ENCODE peak calls at places on chromosomes 2 and 18, in ten cellular contexts. P, M, X, Y, R, Q, W, B, O and G are unnamed samples. For H3K36me3, the result is how much of the 10 kb centered on the place peaks cover.

GRCh38 chr2:69196327-69197117 is 183.5 kb downstream of the ANTXR1 start:
- DNase-seq in P (no peak), M (no peak), X (peak), Y (peak), R (no peak), Q (no peak), W (no peak), B (no peak), O (no peak), G (no peak)

GRCh38 chr18:79607361-79607930 is 72.2 kb upstream of the CTDP1 start:
- DNase-seq in P (no peak), M (no peak), X (no peak), Y (peak), R (no peak), Q (no peak), W (no peak), B (peak), O (no peak), G (no peak)

GRCh38 chr2:138324068-138324771 is 177.3 kb upstream of the SPOPL start:
- DNase-seq in P (peak), M (no peak), X (no peak), Y (no peak), R (no peak), Q (no peak), W (no peak), B (no peak), O (no peak), G (no peak)

GRCh38 chr2:207807516-207807915 is 37.8 kb upstream of the FZD5 start:
- DNase-seq in P (no peak), M (no peak), X (no peak), Y (no peak), R (no peak), Q (no peak), W (no peak), B (no peak), O (no peak), G (no peak)

GRCh38 chr18:52546686-52547346 is 206.8 kb downstream of the DCC start:
- DNase-seq in P (no peak), M (no peak), X (no peak), Y (no peak), R (no peak), Q (no peak), W (no peak), B (no peak), O (no peak), G (no peak)

GRCh38 chr2:165522746-165523145 is 53.2 kb downstream of the CSRNP3 start:
- DNase-seq in P (no peak), M (no peak), X (no peak), Y (no peak), R (no peak), Q (no peak), W (no peak), B (no peak), O (no peak), G (no peak)

GRCh38 chr18:11802586-11802985 is 48.6 kb upstream of the CHMP1B start:
- DNase-seq in P (no peak), M (no peak), X (no peak), Y (no peak), R (no peak), Q (no peak), W (no peak), B (no peak), O (no peak), G (no peak)

GRCh38 chr18:28855524-28855923 is 678.6 kb upstream of the CDH2 start:
- DNase-seq in P (no peak), M (no peak), X (peak), Y (no peak), R (no peak), Q (no peak), W (no peak), B (no peak), O (no peak), G (no peak)

GRCh38 chr18:9673296-9674251 is 34.5 kb upstream of the RAB31 start:
- DNase-seq in P (peak), M (peak), X (peak), Y (no peak), R (peak), Q (no peak), W (peak), B (no peak), O (no peak), G (no peak)

GRCh38 chr2:238302076-238302475 is 13.7 kb upstream of the PER2 start:
- DNase-seq in P (no peak), M (no peak), X (peak), Y (no peak), R (no peak), Q (no peak), W (no peak), B (no peak), O (no peak), G (no peak)
- H3K27ac ChIP-seq in P (no peak), M (no peak), X (no peak), Y (no peak), R (no peak), Q (no peak), W (no peak), B (no peak), O (no peak), G (no peak)

GRCh38 chr2:216499641-216500218 is 1.1 kb downstream of the RPL37A start:
- DNase-seq in P (no peak), M (no peak), X (peak), Y (no peak), R (no peak), Q (no peak), W (no peak), B (no peak), O (no peak), G (no peak)
- H3K36me3 ChIP-seq in P (half or more), M (under half), X (under half), Y (under half), R (half or more), Q (half or more), W (under half), B (under half), O (under half), G (half or more)

DNA sequence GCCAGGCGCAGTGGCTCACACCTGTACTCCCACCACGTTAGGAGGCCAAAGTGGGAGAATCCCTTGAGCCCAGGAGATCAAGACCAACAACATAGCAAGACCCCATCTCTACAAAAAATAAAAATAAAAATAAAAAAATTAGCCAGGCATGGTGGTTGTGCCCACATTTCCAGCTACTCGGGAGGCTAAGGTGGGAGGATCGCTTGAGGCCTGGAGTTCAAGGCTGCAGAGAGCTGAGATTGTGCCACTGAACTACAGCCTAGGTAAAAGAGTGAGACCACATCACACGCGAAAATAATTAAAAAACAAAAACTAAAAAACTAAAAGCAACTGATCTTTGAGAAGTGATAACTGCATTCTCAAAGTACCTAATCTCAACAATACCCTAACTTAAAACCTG is 1.8 kb downstream of the C2orf76 start:
- DNase-seq in P (no peak), M (no peak), X (no peak), Y (no peak), R (no peak), Q (no peak), W (no peak), B (no peak), O (no peak), G (no peak)
- H3K4me3 ChIP-seq in P (peak), M (no peak), X (no peak), Y (no peak), R (no peak), Q (no peak), W (no peak), B (peak), O (peak), G (no peak)

GRCh38 chr18:6778459-6778858 is 48.9 kb downstream of the ARHGAP28 start:
- DNase-seq in P (no peak), M (no peak), X (no peak), Y (no peak), R (no peak), Q (no peak), W (no peak), B (no peak), O (no peak), G (no peak)

GRCh38 chr18:6781846-6782245 is 52.3 kb downstream of the ARHGAP28 start:
- DNase-seq in P (no peak), M (no peak), X (peak), Y (peak), R (no peak), Q (peak), W (no peak), B (no peak), O (no peak), G (no peak)

GRCh38 chr18:6782861-6783260 is 53.3 kb downstream of the ARHGAP28 start:
- DNase-seq in P (no peak), M (no peak), X (no peak), Y (no peak), R (no peak), Q (no peak), W (no peak), B (no peak), O (no peak), G (no peak)

GRCh38 chr18:6777509-6777908 is 48.0 kb downstream of the ARHGAP28 start:
- DNase-seq in P (no peak), M (no peak), X (no peak), Y (no peak), R (no peak), Q (no peak), W (no peak), B (no peak), O (no peak), G (no peak)

GRCh38 chr18:6781179-6781714 is 51.7 kb downstream of the ARHGAP28 start:
- DNase-seq in P (no peak), M (no peak), X (no peak), Y (no peak), R (no peak), Q (no peak), W (no peak), B (no peak), O (no peak), G (no peak)
- H3K27ac ChIP-seq in P (no peak), M (no peak), X (peak), Y (peak), R (no peak), Q (peak), W (peak), B (peak), O (no peak), G (peak)

GRCh38 chr2:54649191-54649590 is 74.3 kb upstream of the EML6 start:
- DNase-seq in P (no peak), M (no peak), X (no peak), Y (no peak), R (no peak), Q (no peak), W (no peak), B (no peak), O (no peak), G (no peak)

GRCh38 chr2:54650612-54651011 is 72.8 kb upstream of the EML6 start:
- DNase-seq in P (no peak), M (no peak), X (no peak), Y (no peak), R (no peak), Q (no peak), W (no peak), B (no peak), O (no peak), G (no peak)

GRCh38 chr2:54652540-54652939 is 70.9 kb upstream of the EML6 start:
- DNase-seq in P (no peak), M (no peak), X (peak), Y (no peak), R (no peak), Q (no peak), W (no peak), B (no peak), O (no peak), G (no peak)

GRCh38 chr2:54649633-54650032 is 73.8 kb upstream of the EML6 start:
- DNase-seq in P (no peak), M (no peak), X (no peak), Y (no peak), R (no peak), Q (no peak), W (no peak), B (no peak), O (no peak), G (no peak)

GRCh38 chr2:54651291-54651690 is 72.2 kb upstream of the EML6 start:
- DNase-seq in P (no peak), M (no peak), X (no peak), Y (no peak), R (no peak), Q (no peak), W (no peak), B (no peak), O (no peak), G (no peak)
- H3K36me3 ChIP-seq in P (half or more), M (under half), X (half or more), Y (under half), R (half or more), Q (half or more), W (half or more), B (under half), O (half or more), G (half or more)